ENCODE peak calls at places on chromosomes 2 and 18, in eight cellular contexts. I, Y, K, Z, F, L, Q and O are unnamed samples.
A peak's percentile ranks its signal among the peaks of the same experiment; 100 is the strongest.

GRCh38 chr2:120974950-120975349 is 239.3 kb downstream of the GLI2 start:
- DNase-seq in I (no peak), Y (no peak), K (no peak), Z (no peak), F (no peak), L (no peak), Q (no peak), O (no peak)

GRCh38 chr2:156182132-156182531 is 150.4 kb downstream of the NR4A2 start:
- DNase-seq in I (peak; percentile 11), Y (no peak), K (peak; percentile 96), Z (no peak), F (no peak), L (no peak), Q (peak; percentile 99), O (no peak)

GRCh38 chr2:241677392-241677791 is 9.2 kb downstream of the DTYMK start:
- DNase-seq in I (no peak), Y (no peak), K (no peak), Z (no peak), F (no peak), L (no peak), Q (no peak), O (no peak)

GRCh38 chr2:28356095-28356911 is 36.4 kb upstream of the FOSL2 start:
- DNase-seq in I (peak; percentile 26), Y (peak; percentile 93), K (peak; percentile 41), Z (peak; percentile 59), F (peak; percentile 40), L (peak; percentile 72), Q (peak; percentile 18), O (no peak)

GRCh38 chr2:170930132-170931109 is 1.4 kb downstream of the GORASP2 start:
- DNase-seq in I (peak; percentile 57), Y (peak; percentile 68), K (peak; percentile 79), Z (peak; percentile 71), F (peak; percentile 44), L (peak; percentile 22), Q (peak; percentile 53), O (no peak)

GRCh38 chr18:79792096-79792987 is 5.4 kb upstream of the KCNG2 start:
- DNase-seq in I (no peak), Y (no peak), K (no peak), Z (no peak), F (no peak), L (no peak), Q (no peak), O (no peak)

GRCh38 chr2:172416447-172417058 is 10.8 kb upstream of the ITGA6 start:
- DNase-seq in I (no peak), Y (no peak), K (no peak), Z (no peak), F (no peak), L (no peak), Q (no peak), O (no peak)

GRCh38 chr2:177400337-177400923 is 7.9 kb downstream of the AGPS start:
- DNase-seq in I (no peak), Y (peak; percentile 23), K (no peak), Z (no peak), F (no peak), L (peak; percentile 66), Q (no peak), O (no peak)

GRCh38 chr2:28981620-28982371 is 698 bp downstream of the TOGARAM2 start:
- DNase-seq in I (no peak), Y (peak; percentile 32), K (no peak), Z (no peak), F (no peak), L (no peak), Q (peak; percentile 75), O (no peak)

GRCh38 chr2:199309973-199310372 is 147.8 kb downstream of the SATB2 start:
- DNase-seq in I (no peak), Y (no peak), K (no peak), Z (no peak), F (peak; percentile 68), L (no peak), Q (no peak), O (no peak)

GRCh38 chr2:20916604-20917286 is 93.8 kb upstream of the LDAH start:
- DNase-seq in I (peak; percentile 48), Y (peak; percentile 38), K (peak; percentile 13), Z (no peak), F (no peak), L (peak; percentile 9), Q (peak; percentile 13), O (peak; percentile 39)

GRCh38 chr2:74777161-74777900 is 56.6 kb upstream of the HK2 start:
- DNase-seq in I (no peak), Y (no peak), K (no peak), Z (no peak), F (no peak), L (no peak), Q (peak; percentile 55), O (no peak)

GRCh38 chr18:23077493-23078256 is 57.6 kb upstream of the CABLES1 start:
- DNase-seq in I (peak; percentile 42), Y (no peak), K (no peak), Z (no peak), F (no peak), L (no peak), Q (peak; percentile 67), O (no peak)

GRCh38 chr18:73163236-73163635 is 295.4 kb upstream of the NETO1 start:
- DNase-seq in I (no peak), Y (no peak), K (no peak), Z (no peak), F (no peak), L (no peak), Q (no peak), O (no peak)

GRCh38 chr2:130390460-130391057 is 34.7 kb downstream of the PTPN18 start:
- DNase-seq in I (no peak), Y (no peak), K (no peak), Z (no peak), F (no peak), L (no peak), Q (no peak), O (no peak)

GRCh38 chr2:162678551-162678950 is 160.0 kb downstream of the KCNH7 start:
- DNase-seq in I (no peak), Y (no peak), K (no peak), Z (no peak), F (no peak), L (no peak), Q (no peak), O (no peak)

GRCh38 chr2:121748202-121748601 is 7.2 kb upstream of the TSN start:
- DNase-seq in I (peak; percentile 69), Y (peak; percentile 62), K (peak; percentile 20), Z (peak; percentile 57), F (peak; percentile 50), L (no peak), Q (peak; percentile 62), O (peak; percentile 57)

GRCh38 chr2:122135353-122135947 is 380.0 kb downstream of the TSN start:
- DNase-seq in I (no peak), Y (no peak), K (no peak), Z (peak; percentile 69), F (no peak), L (no peak), Q (no peak), O (no peak)

GRCh38 chr2:237282568-237283128 is 131.3 kb downstream of the COL6A3 start:
- DNase-seq in I (no peak), Y (peak; percentile 92), K (no peak), Z (no peak), F (no peak), L (peak; percentile 90), Q (no peak), O (no peak)
- H3K27ac ChIP-seq in I (no peak overlapping the region), Y (peak overlapping the region; percentile 98), K (no peak overlapping the region), Z (no peak overlapping the region), F (no peak overlapping the region), L (peak overlapping the region; percentile 98), Q (peak overlapping the region; percentile 32), O (no peak overlapping the region)

GRCh38 chr2:119148082-119148715 is 10.4 kb downstream of the C1QL2 start:
- DNase-seq in I (peak; percentile 61), Y (no peak), K (no peak), Z (no peak), F (peak; percentile 73), L (no peak), Q (no peak), O (no peak)

GRCh38 chr2:119144806-119145205 is 13.7 kb downstream of the C1QL2 start:
- DNase-seq in I (no peak), Y (no peak), K (no peak), Z (no peak), F (no peak), L (no peak), Q (no peak), O (no peak)

DNA sequence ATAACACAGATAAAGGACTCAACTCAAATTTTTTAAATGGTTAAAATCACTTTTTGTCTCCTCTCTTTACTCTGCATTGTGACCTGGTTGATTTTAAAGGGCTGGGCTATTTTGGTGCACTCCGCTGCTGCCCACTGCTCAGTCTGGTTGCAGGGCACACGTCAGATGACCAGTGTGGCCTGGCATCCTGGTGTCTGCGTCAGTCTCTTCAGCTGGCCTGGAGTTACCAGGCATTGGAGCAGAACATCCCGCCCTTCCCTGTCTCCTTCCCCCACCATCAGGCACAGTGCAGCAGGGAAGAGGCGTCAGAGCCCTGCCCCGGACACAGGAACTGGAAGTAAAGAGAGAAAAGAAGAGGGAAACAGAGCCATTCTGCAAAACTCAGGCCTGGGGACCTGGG is 8.9 kb downstream of the C1QL2 start:
- DNase-seq in I (no peak), Y (no peak), K (no peak), Z (no peak), F (no peak), L (no peak), Q (no peak), O (no peak)
- H3K79me2 ChIP-seq in I (no peaks in the 10 kb centered on the region), Y (no peaks in the 10 kb centered on the region), K (no peaks in the 10 kb centered on the region), Z (no peaks in the 10 kb centered on the region), F (no peaks in the 10 kb centered on the region), L (no peaks in the 10 kb centered on the region), Q (no peaks in the 10 kb centered on the region), O (no peaks in the 10 kb centered on the region)

DNA sequence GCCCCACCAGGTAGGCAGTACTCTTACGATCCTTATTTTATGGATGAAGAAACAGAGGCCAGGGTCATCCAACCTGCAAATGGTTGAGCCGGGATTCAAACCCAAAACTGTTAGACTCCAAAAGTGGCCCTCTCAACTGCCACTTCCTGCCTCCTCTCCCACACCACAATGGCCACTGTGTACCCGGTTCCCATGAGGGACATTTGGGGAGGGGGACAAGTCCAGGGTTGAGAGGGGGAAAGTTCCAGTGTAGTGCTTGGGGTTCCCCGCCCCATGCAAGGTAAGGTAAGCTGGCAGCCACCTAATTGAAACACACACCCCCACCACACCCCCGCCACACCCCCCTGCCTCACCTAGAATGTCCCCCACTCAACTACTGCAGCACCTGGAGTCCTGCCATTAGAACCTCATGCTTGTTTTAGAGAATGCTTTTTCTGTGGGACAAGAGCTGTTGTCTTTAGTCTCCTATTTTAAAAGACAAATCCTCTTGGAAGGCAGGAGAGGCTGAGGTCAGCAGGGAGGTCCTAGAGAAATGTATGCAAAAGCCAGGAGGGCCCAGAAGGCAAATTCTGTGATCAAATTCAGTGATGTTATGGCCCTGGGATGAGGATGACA is 145.2 kb downstream of the ZFP36L2 start:
- DNase-seq in I (no peak), Y (no peak), K (no peak), Z (no peak), F (no peak), L (no peak), Q (no peak), O (no peak)
- H3K27ac ChIP-seq in I (no peak overlapping the region), Y (no peak overlapping the region), K (no peak overlapping the region), Z (no peak overlapping the region), F (no peak overlapping the region), L (no peak overlapping the region), Q (no peak overlapping the region), O (no peak overlapping the region)

DNA sequence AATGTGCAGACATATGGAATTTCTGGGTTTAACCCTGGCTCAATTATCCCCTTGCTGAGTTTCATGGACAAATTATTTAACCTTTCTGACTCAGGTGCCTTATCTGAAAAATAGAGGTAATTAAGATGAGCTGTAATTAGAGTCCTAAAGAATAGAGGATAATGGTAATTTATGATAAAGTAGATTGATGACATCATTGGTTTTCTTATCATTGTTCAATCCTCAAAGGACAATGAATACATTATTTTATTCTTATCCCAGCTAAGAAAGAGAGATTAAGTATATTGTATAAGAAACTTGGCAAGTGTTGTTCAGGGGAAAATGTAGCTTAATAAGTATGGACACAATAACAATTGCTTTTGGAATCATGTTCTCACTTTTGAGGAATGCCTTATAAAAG is 279.3 kb downstream of the NYAP2 start:
- DNase-seq in I (no peak), Y (no peak), K (no peak), Z (no peak), F (no peak), L (no peak), Q (no peak), O (no peak)
- H3K79me2 ChIP-seq in I (no peaks in the 10 kb centered on the region), Y (no peaks in the 10 kb centered on the region), K (no peaks in the 10 kb centered on the region), Z (no peaks in the 10 kb centered on the region), F (no peaks in the 10 kb centered on the region), L (no peaks in the 10 kb centered on the region), Q (no peaks in the 10 kb centered on the region), O (no peaks in the 10 kb centered on the region)